ENCODE peak calls at places on chromosomes 12 and 14, in seven cellular contexts. M is PC-3, B is lower leg skin, Z is cardiac muscle cell, S is WTC11, D is sigmoid colon, U is GM23338. V is an unnamed sample.
A peak's percentile ranks its signal among the peaks of the same experiment; 100 is the strongest.

GRCh38 chr14:21498540-21499526 is 12.3 kb downstream of the METTL3 start:
- DNase-seq in M (peak; percentile 65), B (no peak), Z (peak; percentile 76), S (no peak), D (no peak), U (peak; percentile 95), V (no peak)

GRCh38 chr12:50580436-50580835 is 75.7 kb downstream of the DIP2B start:
- DNase-seq in M (no peak), B (no peak), Z (no peak), S (no peak), D (no peak), U (no peak), V (no peak)

GRCh38 chr12:144650-145284 is 69.2 kb downstream of the SLC6A12 start:
- DNase-seq in M (no peak), B (no peak), Z (no peak), S (no peak), D (no peak), U (no peak), V (no peak)

GRCh38 chr14:65958664-65959562 is 527.3 kb upstream of the CCDC196 start:
- DNase-seq in M (peak; percentile 55), B (peak; percentile 79), Z (peak; percentile 56), S (no peak), D (no peak), U (peak; percentile 80), V (no peak)

GRCh38 chr14:75459099-75459741 is 31.4 kb downstream of the JDP2 start:
- DNase-seq in M (no peak), B (peak; percentile 84), Z (no peak), S (no peak), D (peak; percentile 70), U (peak; percentile 40), V (no peak)

GRCh38 chr12:5171701-5172100 is 128.0 kb downstream of the KCNA5 start:
- DNase-seq in M (peak; percentile 46), B (no peak), Z (peak; percentile 71), S (peak; percentile 38), D (no peak), U (peak; percentile 84), V (no peak)

GRCh38 chr14:20612403-20612802 is 21.2 kb upstream of the RNASE12 start:
- DNase-seq in M (no peak), B (no peak), Z (no peak), S (no peak), D (no peak), U (no peak), V (no peak)

GRCh38 chr14:67514203-67514607 is 18.9 kb upstream of the PLEKHH1 start:
- DNase-seq in M (no peak), B (no peak), Z (no peak), S (no peak), D (no peak), U (peak; percentile 31), V (no peak)

GRCh38 chr12:30696943-30697342 is 1.3 kb upstream of the IPO8 start:
- DNase-seq in M (no peak), B (no peak), Z (no peak), S (no peak), D (no peak), U (no peak), V (no peak)

GRCh38 chr14:58866386-58866785 is 228.6 kb downstream of the DACT1 start:
- DNase-seq in M (no peak), B (no peak), Z (no peak), S (no peak), D (no peak), U (no peak), V (no peak)

GRCh38 chr14:50095895-50096294 is 20.5 kb downstream of the VCPKMT start:
- DNase-seq in M (no peak), B (no peak), Z (no peak), S (no peak), D (no peak), U (no peak), V (no peak)

GRCh38 chr12:131105736-131106356 is 152.1 kb downstream of the ADGRD1 start:
- DNase-seq in M (no peak), B (peak; percentile 84), Z (no peak), S (peak; percentile 4), D (no peak), U (no peak), V (peak; percentile 16)

GRCh38 chr12:69987453-69988102 is 162.6 kb downstream of the MYRFL start:
- DNase-seq in M (peak; percentile 98), B (no peak), Z (peak; percentile 13), S (no peak), D (no peak), U (no peak), V (no peak)

GRCh38 chr14:95409472-95410307 is 90.0 kb upstream of the CLMN start:
- DNase-seq in M (no peak), B (no peak), Z (no peak), S (no peak), D (no peak), U (no peak), V (no peak)

GRCh38 chr14:19799880-19800279 is 3.7 kb upstream of the OR4N2 start:
- DNase-seq in M (no peak), B (no peak), Z (no peak), S (no peak), D (no peak), U (no peak), V (no peak)

GRCh38 chr12:28874758-28875157 is 274.3 kb upstream of the FAR2 start:
- DNase-seq in M (no peak), B (no peak), Z (no peak), S (no peak), D (no peak), U (no peak), V (no peak)

GRCh38 chr12:28869197-28869596 is 279.9 kb upstream of the FAR2 start:
- DNase-seq in M (peak; percentile 100), B (no peak), Z (no peak), S (no peak), D (no peak), U (no peak), V (no peak)

GRCh38 chr12:28870839-28871440 is 278.1 kb upstream of the FAR2 start:
- DNase-seq in M (peak; percentile 98), B (no peak), Z (no peak), S (no peak), D (no peak), U (no peak), V (no peak)

GRCh38 chr12:28876423-28876822 is 272.7 kb upstream of the FAR2 start:
- DNase-seq in M (peak; percentile 54), B (no peak), Z (no peak), S (no peak), D (no peak), U (no peak), V (no peak)

GRCh38 chr12:28872654-28873268 is 276.3 kb upstream of the FAR2 start:
- DNase-seq in M (peak; percentile 100), B (no peak), Z (peak; percentile 69), S (peak; percentile 76), D (no peak), U (peak; percentile 73), V (no peak)
- TF ChIP-seq CTCF in M (no peak), B (no peak), Z (peak; percentile 84), S (peak; percentile 88), D (no peak), U (peak; percentile 80), V (peak; percentile 72)

GRCh38 chr14:73753043-73753886 is 39.1 kb upstream of the PNMA1 start:
- DNase-seq in M (no peak), B (peak; percentile 90), Z (peak; percentile 31), S (no peak), D (peak; percentile 81), U (no peak), V (no peak)

GRCh38 chr14:73751157-73751691 is 37.0 kb upstream of the PNMA1 start:
- DNase-seq in M (no peak), B (no peak), Z (no peak), S (no peak), D (peak; percentile 69), U (no peak), V (no peak)

GRCh38 chr14:73753887-73754880 is 40.0 kb upstream of the PNMA1 start:
- DNase-seq in M (peak; percentile 56), B (peak; percentile 90), Z (peak; percentile 34), S (no peak), D (peak; percentile 83), U (no peak), V (no peak)

GRCh38 chr14:73750161-73750901 is 36.1 kb upstream of the PNMA1 start:
- DNase-seq in M (peak; percentile 29), B (no peak), Z (no peak), S (no peak), D (no peak), U (no peak), V (no peak)

GRCh38 chr14:73752297-73752992 is 38.3 kb upstream of the PNMA1 start:
- DNase-seq in M (peak; percentile 64), B (peak; percentile 89), Z (no peak), S (no peak), D (peak; percentile 96), U (peak; percentile 55), V (no peak)
- TF ChIP-seq CTCF in M (no peak), B (no peak), Z (peak; percentile 40), S (no peak), D (peak; percentile 52), U (peak; percentile 14), V (no peak)

GRCh38 chr12:108514973-108515814 is at the start of gene FICD:
- DNase-seq in M (peak; percentile 99), B (peak; percentile 100), Z (peak; percentile 100), S (peak; percentile 100), D (peak; percentile 100), U (peak; percentile 100), V (peak; percentile 99)

GRCh38 chr12:108518101-108518715 is 3.1 kb downstream of the FICD start:
- DNase-seq in M (no peak), B (no peak), Z (no peak), S (no peak), D (no peak), U (no peak), V (no peak)

GRCh38 chr12:108517288-108518100 is 2.4 kb downstream of the FICD start:
- DNase-seq in M (no peak), B (no peak), Z (no peak), S (no peak), D (no peak), U (no peak), V (no peak)

GRCh38 chr12:108515916-108516315 is 839 bp downstream of the FICD start:
- DNase-seq in M (peak; percentile 25), B (no peak), Z (no peak), S (no peak), D (no peak), U (no peak), V (no peak)

DNA sequence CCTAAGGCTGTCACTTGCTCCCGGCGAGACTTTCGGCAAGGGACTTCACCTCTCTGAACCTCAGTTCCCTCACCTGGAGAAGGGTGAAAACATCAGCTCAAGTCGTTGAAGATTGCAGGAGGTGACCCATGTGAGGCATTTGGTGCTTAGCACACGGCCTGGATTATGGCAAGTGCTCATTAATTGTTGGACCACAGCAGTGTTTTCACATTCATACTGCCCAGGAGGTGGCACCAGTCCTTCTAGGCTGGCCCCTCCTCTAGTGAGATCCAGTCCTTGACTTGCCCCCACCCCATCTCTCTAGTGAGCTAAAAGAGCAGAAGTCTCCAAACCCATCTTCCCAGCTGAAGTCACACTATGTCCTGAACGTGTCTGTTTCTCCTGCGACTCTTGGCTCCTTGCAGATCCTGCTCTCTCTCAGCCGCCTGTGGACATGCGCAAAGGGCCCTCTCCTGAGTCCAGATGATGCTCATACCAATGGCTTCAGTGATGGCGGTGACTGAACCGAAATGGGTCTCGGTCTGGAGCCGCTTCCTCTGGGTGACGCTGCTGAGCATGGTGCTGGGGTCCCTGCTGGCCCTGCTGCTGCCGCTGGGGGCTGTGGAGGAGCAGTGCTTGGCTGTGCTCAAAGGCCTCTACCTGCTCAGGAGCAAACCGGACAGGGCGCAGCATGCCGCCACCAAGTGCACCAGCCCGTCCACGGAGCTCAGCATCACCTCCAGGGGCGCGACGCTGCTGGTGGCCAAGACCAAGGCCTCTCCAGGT is 1.6 kb downstream of the FICD start:
- DNase-seq in M (peak; percentile 25), B (no peak), Z (no peak), S (no peak), D (no peak), U (peak; percentile 35), V (no peak)
- TF ChIP-seq CTCF in M (peak; percentile 36), B (no peak), Z (no peak), S (no peak), D (no peak), U (peak; percentile 21), V (no peak)

GRCh38 chr12:128644664-128645296 is 179.0 kb downstream of the SLC15A4 start:
- DNase-seq in M (peak; percentile 45), B (no peak), Z (peak; percentile 57), S (peak; percentile 21), D (no peak), U (peak; percentile 69), V (peak; percentile 56)
- TF ChIP-seq CTCF in M (peak; percentile 78), B (no peak), Z (no peak), S (peak; percentile 23), D (no peak), U (peak; percentile 72), V (peak; percentile 77)

V was measured in mesothelial cell of epicardium.